ENCODE peak calls at places on chromosomes 7 and 10, in eight cellular contexts. J is NB4, U is IMR-90, E is adrenal gland, M is transverse colon, F is sigmoid colon, L is A549, G is esophagus squamous epithelium. D is an unnamed sample.
A peak's percentile ranks its signal among the peaks of the same experiment; 100 is the strongest.

GRCh38 chr7:22601812-22602568 is 102.0 kb upstream of the STEAP1B start:
- DNase-seq in J (no peak), U (peak; percentile 85), E (peak; percentile 16), M (no peak), F (no peak), L (no peak), G (no peak), D (no peak)

GRCh38 chr7:24912424-24912823 is 67.6 kb downstream of the OSBPL3 start:
- DNase-seq in J (no peak), U (no peak), E (no peak), M (no peak), F (no peak), L (no peak), G (no peak), D (no peak)

GRCh38 chr10:92590623-92591549 is 2.0 kb upstream of the KIF11 start:
- DNase-seq in J (peak; percentile 91), U (peak; percentile 69), E (peak; percentile 63), M (peak; percentile 38), F (no peak), L (peak; percentile 49), G (no peak), D (peak; percentile 48)

GRCh38 chr10:95542330-95542729 is 18.8 kb downstream of the SORBS1 start:
- DNase-seq in J (no peak), U (no peak), E (no peak), M (no peak), F (no peak), L (no peak), G (no peak), D (no peak)

GRCh38 chr10:44913312-44914079 is 2.4 kb downstream of the TMEM72 start:
- DNase-seq in J (peak; percentile 97), U (no peak), E (no peak), M (no peak), F (no peak), L (no peak), G (no peak), D (no peak)

GRCh38 chr7:12490105-12490688 is 80.3 kb upstream of the SCIN start:
- DNase-seq in J (peak; percentile 38), U (peak; percentile 36), E (no peak), M (no peak), F (no peak), L (peak; percentile 33), G (no peak), D (no peak)

GRCh38 chr7:28956608-28957063 is 1.5 kb downstream of the TRIL start:
- DNase-seq in J (peak; percentile 32), U (peak; percentile 5), E (no peak), M (peak; percentile 70), F (peak; percentile 80), L (peak; percentile 38), G (no peak), D (peak; percentile 59)

GRCh38 chr10:53579773-53580172 is 807.2 kb upstream of the MBL2 start:
- DNase-seq in J (no peak), U (no peak), E (no peak), M (no peak), F (no peak), L (no peak), G (no peak), D (no peak)

GRCh38 chr10:52871191-52871843 is 98.7 kb upstream of the MBL2 start:
- DNase-seq in J (no peak), U (no peak), E (no peak), M (no peak), F (no peak), L (no peak), G (no peak), D (no peak)

GRCh38 chr7:55130554-55131198 is 111.9 kb downstream of the EGFR start:
- DNase-seq in J (no peak), U (peak; percentile 97), E (peak; percentile 22), M (peak; percentile 37), F (peak; percentile 86), L (no peak), G (no peak), D (peak; percentile 72)

GRCh38 chr10:14574291-14574690 is 200.4 kb downstream of the FAM107B start:
- DNase-seq in J (no peak), U (no peak), E (no peak), M (no peak), F (no peak), L (no peak), G (no peak), D (no peak)

GRCh38 chr10:86594535-86594934 is 59.8 kb upstream of the OPN4 start:
- DNase-seq in J (peak; percentile 37), U (peak; percentile 60), E (no peak), M (no peak), F (no peak), L (no peak), G (no peak), D (no peak)

GRCh38 chr7:119594956-119595355 is 678.0 kb upstream of the KCND2 start:
- DNase-seq in J (no peak), U (no peak), E (no peak), M (no peak), F (no peak), L (no peak), G (no peak), D (no peak)

GRCh38 chr10:131790021-131790420 is 110.8 kb upstream of the PPP2R2D start:
- DNase-seq in J (peak; percentile 51), U (no peak), E (no peak), M (no peak), F (peak; percentile 19), L (peak; percentile 22), G (no peak), D (no peak)

GRCh38 chr7:80386686-80387085 is 125.2 kb downstream of the GNAT3 start:
- DNase-seq in J (no peak), U (peak; percentile 60), E (no peak), M (no peak), F (no peak), L (no peak), G (no peak), D (no peak)

GRCh38 chr10:124043310-124044142 is 49.9 kb downstream of the CHST15 start:
- DNase-seq in J (peak; percentile 45), U (no peak), E (peak; percentile 17), M (peak; percentile 32), F (no peak), L (no peak), G (no peak), D (no peak)

GRCh38 chr10:5292196-5292735 is 72.5 kb upstream of the UCN3 start:
- DNase-seq in J (peak; percentile 80), U (no peak), E (no peak), M (no peak), F (no peak), L (no peak), G (no peak), D (no peak)

GRCh38 chr10:20466731-20467130 is 430.4 kb downstream of the NEBL start:
- DNase-seq in J (no peak), U (peak; percentile 2), E (no peak), M (no peak), F (no peak), L (peak; percentile 3), G (no peak), D (no peak)

GRCh38 chr10:94097656-94098055 is 103.9 kb downstream of the PLCE1 start:
- DNase-seq in J (no peak), U (peak; percentile 23), E (no peak), M (no peak), F (no peak), L (no peak), G (no peak), D (no peak)

GRCh38 chr7:103307487-103308231 is 10.4 kb downstream of the PMPCB start:
- DNase-seq in J (no peak), U (no peak), E (no peak), M (no peak), F (no peak), L (no peak), G (no peak), D (no peak)

GRCh38 chr7:21967500-21968099 is 21.9 kb upstream of the CDCA7L start:
- DNase-seq in J (peak; percentile 26), U (no peak), E (no peak), M (peak; percentile 16), F (no peak), L (no peak), G (no peak), D (no peak)

DNA sequence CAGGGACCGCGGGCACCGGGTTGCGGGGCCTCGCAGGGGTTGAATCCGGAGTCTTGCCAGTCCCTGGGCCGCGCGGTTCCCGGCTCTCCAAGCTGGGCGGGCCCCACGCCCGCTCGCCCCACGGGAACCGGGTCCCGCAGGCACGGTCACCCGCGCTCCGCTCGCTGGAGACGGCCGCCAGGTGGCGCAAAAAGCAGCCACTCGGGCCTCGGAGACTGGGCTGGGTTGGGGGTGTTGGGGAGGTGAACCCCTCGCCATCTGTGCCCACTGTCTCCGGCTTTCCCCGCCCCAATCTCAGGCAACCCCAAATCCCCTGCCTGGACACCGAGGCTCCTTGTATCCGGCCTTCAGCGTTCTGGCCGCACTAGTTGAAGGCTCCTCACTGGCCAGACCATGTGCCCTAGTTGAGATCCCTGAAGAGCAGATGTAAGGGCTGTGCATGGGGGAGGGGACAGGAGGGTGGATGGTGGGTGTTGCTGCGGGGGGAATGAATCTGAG is 1.5 kb upstream of the ACHE start:
- DNase-seq in J (peak; percentile 48), U (no peak), E (peak; percentile 66), M (peak; percentile 76), F (no peak), L (no peak), G (no peak), D (peak; percentile 58)
- H3K4me3 ChIP-seq in J (no peak overlapping the region), U (no peak overlapping the region), E (no peak overlapping the region), M (peak overlapping the region; percentile 63), F (peak overlapping the region; percentile 39), L (peak overlapping the region; percentile 49), G (peak overlapping the region; percentile 50), D (peak overlapping the region; percentile 17)

GRCh38 chr7:64313740-64314491 is at the start of gene ZNF736:
- DNase-seq in J (peak; percentile 98), U (peak; percentile 94), E (peak; percentile 94), M (peak; percentile 91), F (peak; percentile 95), L (no peak), G (peak; percentile 48), D (peak; percentile 82)
- TF ChIP-seq POLR2A in J (peak; percentile 92), U (peak; percentile 84), E (peak; percentile 31), M (peak; percentile 75), F (no peak), L (no peak), G (peak; percentile 24), D (peak; percentile 31)

GRCh38 chr7:131692131-131692960 is 135.9 kb upstream of the PODXL start:
- DNase-seq in J (peak; percentile 69), U (peak; percentile 7), E (peak; percentile 52), M (peak; percentile 57), F (no peak), L (peak; percentile 69), G (no peak), D (peak; percentile 28)
- H3K4me3 ChIP-seq in J (no peak overlapping the region), U (no peak overlapping the region), E (no peak overlapping the region), M (no peak overlapping the region), F (no peak overlapping the region), L (no peak overlapping the region), G (no peak overlapping the region), D (no peak overlapping the region)

DNA sequence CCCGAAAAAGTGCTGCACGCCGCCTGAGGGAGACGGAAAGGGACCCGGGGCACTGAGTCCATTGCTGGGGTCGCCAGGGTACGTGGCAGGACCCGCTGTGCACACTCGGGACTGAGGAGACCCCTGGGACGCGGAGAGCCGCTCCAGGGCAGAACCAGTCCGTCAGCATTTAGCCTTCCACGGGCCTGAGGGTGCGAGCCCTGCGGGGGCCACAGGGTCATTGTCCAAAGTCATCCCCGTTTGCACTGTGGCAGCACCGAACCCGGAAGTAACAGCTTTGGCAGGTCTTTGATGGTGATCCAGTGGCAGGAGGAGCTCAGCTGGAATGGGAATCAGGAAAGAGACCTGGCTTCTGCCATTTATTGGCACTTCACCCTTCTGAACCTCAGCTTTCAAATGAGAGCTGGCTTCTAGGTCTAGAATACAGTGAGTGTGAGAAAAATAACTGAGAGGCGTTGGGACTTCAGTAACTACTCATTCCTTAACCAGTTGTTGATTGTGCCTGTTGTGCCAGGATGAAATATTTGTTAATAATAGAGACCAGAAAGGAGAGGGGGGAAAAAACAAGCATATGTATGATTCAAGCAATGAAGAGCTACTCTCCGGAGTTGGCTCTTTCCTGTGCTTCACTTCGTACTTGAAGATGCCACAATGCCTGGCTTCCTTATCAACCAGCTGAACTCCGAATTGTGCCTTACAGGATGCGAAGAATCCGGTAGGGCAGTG is 792 bp upstream of the ARHGAP12 start:
- DNase-seq in J (peak; percentile 51), U (no peak), E (peak; percentile 69), M (peak; percentile 77), F (peak; percentile 85), L (peak; percentile 52), G (no peak), D (peak; percentile 63)
- TF ChIP-seq POLR2A in J (no peak), U (no peak), E (no peak), M (no peak), F (no peak), L (peak; percentile 48), G (no peak), D (no peak)